ENCODE peak calls at places on chromosomes 5 and 9, in five cellular contexts. B is A549; D is breast epithelium; S is CD4-positive, alpha-beta memory T cell; P is mucosa of descending colon. V is an unnamed sample. For H3K9me3, the result is how much of the 10 kb centered on the place peaks cover.

GRCh38 chr9:114367823-114368609 is 19.8 kb downstream of the AKNA start:
- DNase-seq in B (no peak), D (no peak), S (no peak), P (no peak), V (no peak)

GRCh38 chr5:159133041-159133741 is 33.5 kb upstream of the EBF1 start:
- DNase-seq in B (peak), D (no peak), S (peak), P (no peak), V (no peak)

GRCh38 chr5:106894964-106895363 is 775.8 kb downstream of the EFNA5 start:
- DNase-seq in B (no peak), D (no peak), S (no peak), P (no peak), V (no peak)

GRCh38 chr5:149796836-149797235 is 66.7 kb downstream of the PPARGC1B start:
- DNase-seq in B (no peak), D (no peak), S (no peak), P (no peak), V (no peak)

GRCh38 chr5:95858023-95858461 is 35.5 kb upstream of the GLRX start:
- DNase-seq in B (no peak), D (no peak), S (no peak), P (no peak), V (no peak)

GRCh38 chr5:128408622-128409021 is 129.4 kb downstream of the FBN2 start:
- DNase-seq in B (no peak), D (no peak), S (no peak), P (no peak), V (no peak)

GRCh38 chr9:23821400-23822181 is 4.4 kb downstream of the ELAVL2 start:
- DNase-seq in B (no peak), D (no peak), S (no peak), P (peak), V (no peak)

GRCh38 chr5:147809830-147810666 is 21.4 kb downstream of the SPINK1 start:
- DNase-seq in B (no peak), D (no peak), S (no peak), P (no peak), V (no peak)

GRCh38 chr5:180395540-180396274 is 42.6 kb upstream of the GFPT2 start:
- DNase-seq in B (peak), D (no peak), S (no peak), P (no peak), V (no peak)

GRCh38 chr9:88976186-88976887 is 14.9 kb upstream of the S1PR3 start:
- DNase-seq in B (no peak), D (no peak), S (no peak), P (no peak), V (no peak)

GRCh38 chr9:77820293-77820954 is 172.3 kb upstream of the GNA14 start:
- DNase-seq in B (peak), D (no peak), S (no peak), P (no peak), V (no peak)

GRCh38 chr9:87336914-87337333 is 160.7 kb upstream of the DAPK1 start:
- DNase-seq in B (peak), D (no peak), S (peak), P (no peak), V (no peak)

GRCh38 chr9:80560976-80561375 is 989.2 kb downstream of the TLE4 start:
- DNase-seq in B (no peak), D (no peak), S (no peak), P (no peak), V (no peak)

GRCh38 chr9:137052998-137053943 is 590 bp downstream of the ENTPD2 start:
- DNase-seq in B (no peak), D (no peak), S (no peak), P (peak), V (no peak)

GRCh38 chr5:180787025-180787424 is 15.6 kb downstream of the MGAT1 start:
- DNase-seq in B (no peak), D (no peak), S (no peak), P (no peak), V (no peak)

GRCh38 chr5:51908215-51908614 is 525.0 kb downstream of the ISL1 start:
- DNase-seq in B (no peak), D (no peak), S (no peak), P (no peak), V (no peak)

GRCh38 chr9:13750061-13750460 is 470.6 kb upstream of the MPDZ start:
- DNase-seq in B (no peak), D (no peak), S (no peak), P (no peak), V (no peak)

GRCh38 chr5:73280821-73281746 is 108.1 kb downstream of the TMEM174 start:
- DNase-seq in B (peak), D (no peak), S (no peak), P (no peak), V (no peak)

GRCh38 chr9:131112374-131113159 is 12.8 kb upstream of the NUP214 start:
- DNase-seq in B (no peak), D (no peak), S (no peak), P (no peak), V (no peak)

GRCh38 chr9:18490591-18491370 is 16.8 kb downstream of the ADAMTSL1 start:
- DNase-seq in B (no peak), D (no peak), S (no peak), P (no peak), V (no peak)

GRCh38 chr9:79292731-79293280 is 279.0 kb upstream of the TLE4 start:
- DNase-seq in B (no peak), D (no peak), S (no peak), P (no peak), V (no peak)

GRCh38 chr5:111580956-111581355 is 68.6 kb upstream of the STARD4 start:
- DNase-seq in B (no peak), D (no peak), S (no peak), P (no peak), V (no peak)

GRCh38 chr9:129962376-129962765 is 80.6 kb downstream of the FNBP1 start:
- DNase-seq in B (no peak), D (no peak), S (no peak), P (no peak), V (no peak)

DNA sequence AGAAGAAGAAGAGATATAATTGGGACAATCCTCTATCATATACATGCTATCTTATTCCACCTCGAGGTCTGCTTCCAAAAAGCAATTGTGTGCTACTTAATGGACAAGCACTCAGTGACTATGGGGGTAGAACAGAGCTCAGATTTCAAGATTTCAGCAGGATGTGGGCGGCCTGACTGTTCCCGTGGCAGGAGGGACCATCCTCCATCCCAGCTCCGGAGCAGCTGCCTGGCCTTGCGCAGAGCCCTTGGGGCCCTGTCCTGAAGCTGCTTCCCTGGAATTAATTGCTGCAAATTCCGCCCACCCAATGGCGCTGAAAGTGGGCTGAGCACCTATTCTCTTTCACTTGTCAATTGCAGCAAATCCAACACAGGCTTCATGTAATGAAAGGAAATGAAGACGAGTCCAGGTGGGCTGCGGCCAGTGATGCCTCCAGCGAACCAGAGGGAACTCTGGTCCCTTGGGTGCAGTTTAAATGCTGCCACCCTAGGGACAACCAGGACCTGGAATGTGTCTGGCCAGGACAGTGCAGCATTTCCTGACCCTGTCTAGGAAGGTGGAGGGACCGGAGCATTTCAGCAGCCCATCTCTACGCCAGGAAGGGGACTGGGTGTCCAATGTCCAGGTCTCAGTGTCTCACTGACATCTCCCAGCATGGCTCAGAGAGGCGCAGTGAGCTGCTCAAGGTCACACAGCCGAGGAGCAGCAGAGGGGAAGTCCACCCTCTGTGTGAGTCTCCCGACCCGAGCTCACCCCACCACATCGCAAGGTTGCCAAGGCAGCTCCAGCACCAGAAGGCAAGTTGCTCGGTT is 50.5 kb upstream of the FCN1 start:
- DNase-seq in B (no peak), D (peak), S (no peak), P (no peak), V (no peak)
- H3K9me3 ChIP-seq in B (under half), D (under half), S (under half), P (under half), V (under half)

GRCh38 chr9:75269202-75269601 is 180.9 kb downstream of the OSTF1 start:
- DNase-seq in B (no peak), D (no peak), S (no peak), P (no peak), V (no peak)

GRCh38 chr9:75274781-75275180 is 186.5 kb downstream of the OSTF1 start:
- DNase-seq in B (no peak), D (no peak), S (no peak), P (no peak), V (no peak)
- H3K9me3 ChIP-seq in B (under half), D (under half), S (under half), P (under half), V (under half)

GRCh38 chr9:99008187-99008586 is 64.5 kb downstream of the COL15A1 start:
- DNase-seq in B (no peak), D (no peak), S (no peak), P (no peak), V (no peak)

GRCh38 chr9:99005651-99006050 is 61.9 kb downstream of the COL15A1 start:
- DNase-seq in B (no peak), D (no peak), S (no peak), P (no peak), V (no peak)

GRCh38 chr9:99004115-99004514 is 60.4 kb downstream of the COL15A1 start:
- DNase-seq in B (no peak), D (no peak), S (no peak), P (no peak), V (no peak)

GRCh38 chr9:99004717-99005460 is 61.2 kb downstream of the COL15A1 start:
- DNase-seq in B (no peak), D (no peak), S (no peak), P (no peak), V (no peak)

GRCh38 chr9:99006979-99007378 is 63.3 kb downstream of the COL15A1 start:
- DNase-seq in B (no peak), D (no peak), S (no peak), P (no peak), V (no peak)
- H3K9me3 ChIP-seq in B (under half), D (under half), S (under half), P (under half), V (under half)

DNA sequence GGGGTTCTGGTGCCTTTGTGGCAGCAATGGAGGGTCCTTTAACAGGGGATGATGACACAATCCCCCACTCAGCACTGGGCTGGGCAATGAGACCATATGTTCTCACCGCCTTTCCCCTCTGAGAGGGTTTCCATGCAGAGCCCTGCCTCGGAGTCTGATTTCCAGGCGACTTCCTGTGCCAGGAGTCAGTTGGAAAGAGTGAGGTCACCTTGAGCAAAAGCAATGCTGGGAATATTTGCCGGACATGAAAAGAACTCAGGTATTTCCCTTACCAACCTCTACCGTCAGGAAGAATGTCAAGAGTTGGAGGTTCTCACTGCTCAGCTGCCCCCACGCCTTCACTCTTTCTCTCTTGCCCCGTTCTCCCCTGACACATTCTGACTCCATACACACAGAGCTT is 284.2 kb upstream of the IRX1 start:
- DNase-seq in B (no peak), D (no peak), S (no peak), P (no peak), V (no peak)
- H3K9me3 ChIP-seq in B (under half), D (under half), S (under half), P (under half), V (under half)

DNA sequence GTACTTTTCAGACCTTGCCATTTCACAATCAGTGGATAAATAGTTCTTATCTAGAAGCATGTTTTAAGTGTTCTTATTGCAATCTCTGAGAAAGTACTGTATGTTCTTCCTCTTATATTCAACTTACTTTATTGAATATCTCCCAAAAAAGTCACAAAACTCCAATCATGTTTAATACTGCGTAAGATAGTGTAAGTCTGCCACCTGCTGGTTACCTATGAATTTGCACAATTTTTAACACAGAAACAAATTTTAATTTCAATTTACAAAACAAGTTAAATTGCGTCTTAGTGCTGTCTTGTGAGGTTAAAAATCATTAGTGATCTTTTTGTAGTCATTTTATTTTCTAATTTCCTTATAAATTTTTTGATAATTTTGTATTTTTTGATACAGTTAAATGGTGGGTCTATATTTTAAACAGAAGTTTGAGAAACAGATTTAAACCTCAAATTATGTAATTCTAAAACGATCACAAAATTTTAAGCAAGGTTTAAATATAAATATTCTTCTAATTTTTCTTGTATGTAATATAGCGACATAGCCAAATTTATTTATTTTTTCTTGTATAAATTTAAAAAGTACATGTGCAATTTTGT is 115.8 kb downstream of the EMB start:
- DNase-seq in B (peak), D (no peak), S (peak), P (no peak), V (no peak)
- H3K9me3 ChIP-seq in B (under half), D (under half), S (under half), P (under half), V (under half)

DNA sequence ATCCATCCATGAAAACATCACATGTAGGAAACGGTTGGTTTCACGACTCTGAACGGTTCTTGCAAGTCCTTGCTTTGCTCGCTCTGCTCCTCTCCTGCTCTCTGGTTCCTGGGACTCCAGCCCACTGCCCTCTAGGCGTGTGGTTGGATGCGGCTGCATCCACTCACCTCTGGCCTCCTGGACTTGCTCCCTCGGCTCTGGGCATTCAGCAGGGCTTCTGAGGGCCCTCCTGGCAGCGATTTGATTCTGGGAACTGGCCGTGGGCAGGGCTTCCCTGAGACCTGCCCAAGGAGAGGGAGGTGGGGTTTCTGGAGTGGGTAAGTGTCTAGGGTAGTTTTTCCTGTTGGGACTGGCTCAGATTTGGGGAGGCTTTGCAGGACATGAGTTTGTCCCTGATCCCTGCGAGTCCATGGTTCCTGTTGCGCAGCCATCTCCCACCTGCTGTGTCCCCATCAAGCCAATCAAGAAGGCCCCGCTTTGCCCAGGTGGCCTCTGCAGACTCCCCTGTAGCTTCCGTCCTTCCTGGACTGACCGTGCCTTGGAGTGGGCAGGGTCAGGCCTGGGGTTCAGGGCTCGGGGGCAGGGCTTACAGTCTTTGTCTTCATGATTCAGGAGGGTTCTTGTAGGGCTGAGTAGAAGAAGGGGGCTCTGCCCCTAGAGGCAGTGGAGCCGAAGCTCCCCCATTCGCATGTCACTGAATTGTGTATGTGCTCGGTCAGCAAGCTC is 192.3 kb downstream of the CACNA1B start:
- DNase-seq in B (no peak), D (peak), S (no peak), P (no peak), V (no peak)
- H3K9me3 ChIP-seq in B (under half), D (under half), S (under half), P (under half), V (under half)

GRCh38 chr5:89010512-89010911 is 127.5 kb upstream of the MEF2C start:
- DNase-seq in B (no peak), D (no peak), S (no peak), P (no peak), V (no peak)
- H3K9me3 ChIP-seq in B (under half), D (under half), S (under half), P (under half), V (under half)

DNA sequence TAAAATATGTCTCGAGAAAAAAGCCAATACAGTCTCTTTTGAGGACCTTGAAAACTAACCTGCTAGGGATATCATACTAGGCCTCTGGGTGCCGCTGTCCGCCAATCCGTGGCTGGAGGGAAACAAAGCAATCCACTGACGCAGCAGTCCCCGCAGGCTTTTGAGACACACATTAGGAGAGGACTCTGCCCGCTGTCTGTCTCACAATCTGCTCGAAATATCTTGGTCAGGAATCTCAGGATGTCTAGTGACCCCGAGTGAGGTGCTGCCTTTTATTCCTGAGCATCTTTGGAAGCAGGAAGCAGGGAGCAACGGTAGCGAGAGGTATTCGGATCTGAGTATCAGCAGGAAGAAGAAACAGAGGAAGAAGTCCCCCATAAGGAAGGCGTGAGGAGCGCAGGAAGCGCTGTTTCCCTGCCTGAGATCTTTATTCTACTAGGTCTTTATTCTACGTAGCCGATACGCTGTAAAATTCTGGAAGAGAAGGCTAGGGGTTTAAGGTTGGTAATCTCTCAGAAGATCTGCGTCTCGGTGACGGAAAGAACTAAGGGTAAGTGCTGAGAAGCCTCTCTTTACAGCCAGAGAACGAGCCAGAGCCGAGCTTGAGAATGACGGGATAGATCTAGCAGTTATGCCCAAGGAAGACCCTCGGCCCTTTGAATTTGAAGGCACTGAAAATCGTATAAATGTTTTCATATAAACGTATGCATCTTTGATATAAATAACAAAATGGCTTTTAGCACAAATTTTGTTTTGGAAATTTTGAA is 4.0 kb upstream of the PCDHGA1 start:
- DNase-seq in B (peak), D (peak), S (peak), P (peak), V (peak)
- H3K9me3 ChIP-seq in B (under half), D (half or more), S (under half), P (under half), V (under half)

DNA sequence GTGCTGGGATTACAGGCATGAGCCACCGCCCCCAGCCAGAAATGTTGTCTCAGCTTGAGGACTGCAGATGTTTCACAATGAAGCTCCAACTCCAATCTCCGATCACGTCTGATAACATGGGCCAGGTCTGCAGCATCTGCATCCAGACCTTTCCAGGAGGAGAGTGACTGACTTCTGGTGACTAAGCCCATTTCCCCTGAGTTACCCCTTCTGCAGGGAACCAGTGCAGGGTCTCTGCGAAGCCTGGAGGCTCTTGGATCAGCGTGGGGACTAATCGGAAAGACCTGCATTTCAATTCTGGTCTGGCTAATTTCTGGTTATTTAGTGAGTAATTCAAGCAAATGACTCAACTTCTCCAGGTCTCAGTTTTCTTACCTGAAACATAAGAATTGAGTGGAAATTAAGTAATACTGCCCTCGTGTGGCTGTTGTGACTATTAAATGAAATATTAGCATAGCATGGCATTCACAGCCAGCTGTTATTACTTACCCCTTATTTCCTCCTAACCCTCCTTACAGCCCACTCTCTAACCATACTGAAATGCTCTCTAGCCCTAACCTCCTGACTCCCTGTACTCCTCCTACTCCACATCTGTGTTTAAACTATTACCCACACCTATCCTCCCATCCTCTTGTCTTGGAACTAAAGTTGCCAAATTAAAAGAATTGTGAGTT is 2.2 kb upstream of the GNPDA1 start:
- DNase-seq in B (peak), D (no peak), S (peak), P (peak), V (no peak)
- H3K9me3 ChIP-seq in B (under half), D (under half), S (under half), P (under half), V (under half)

V was measured in T-helper 17 cell.